ENCODE peak calls at places on chromosome 6, in six cellular contexts. One of them, this sample, is unnamed.

GRCh38 chr6:119147101-119148053 is 68.9 kb upstream of the FAM184A start:
- DNase-seq in uterus: peak; percentile 52
- DNase-seq in tibial artery: peak; percentile 80
- DNase-seq in IMR-90: peak; percentile 98
- DNase-seq in ovary: peak; percentile 41
- DNase-seq in cardiac muscle cell: peak; percentile 96
- DNase-seq in this sample: peak; percentile 68

GRCh38 chr6:142803027-142803426 is 141.9 kb downstream of the HIVEP2 start:
- DNase-seq in uterus: no peak
- DNase-seq in cardiac muscle cell: peak; percentile 25
- DNase-seq in tibial artery: no peak
- DNase-seq in IMR-90: no peak
- DNase-seq in ovary: no peak
- DNase-seq in this sample: no peak

GRCh38 chr6:41813469-41813868 is 26.0 kb downstream of the TOMM6 start:
- DNase-seq in uterus: no peak
- DNase-seq in IMR-90: no peak
- DNase-seq in ovary: no peak
- DNase-seq in cardiac muscle cell: no peak
- DNase-seq in tibial artery: no peak
- DNase-seq in this sample: no peak

GRCh38 chr6:14921878-14922277 is 324.0 kb upstream of the JARID2 start:
- DNase-seq in IMR-90: no peak
- DNase-seq in cardiac muscle cell: peak; percentile 41
- DNase-seq in tibial artery: no peak
- DNase-seq in ovary: no peak
- DNase-seq in uterus: no peak
- DNase-seq in this sample: no peak

GRCh38 chr6:113078791-113079190 is 731.7 kb downstream of the RFPL4B start:
- DNase-seq in uterus: no peak
- DNase-seq in IMR-90: no peak
- DNase-seq in tibial artery: no peak
- DNase-seq in ovary: no peak
- DNase-seq in cardiac muscle cell: no peak
- DNase-seq in this sample: no peak

GRCh38 chr6:71551798-71552197 is 263.2 kb downstream of the OGFRL1 start:
- DNase-seq in IMR-90: no peak
- DNase-seq in uterus: no peak
- DNase-seq in tibial artery: no peak
- DNase-seq in cardiac muscle cell: no peak
- DNase-seq in ovary: no peak
- DNase-seq in this sample: no peak

GRCh38 chr6:5851261-5851757 is 155.4 kb downstream of the NRN1 start:
- DNase-seq in ovary: no peak
- DNase-seq in IMR-90: no peak
- DNase-seq in cardiac muscle cell: peak; percentile 40
- DNase-seq in uterus: no peak
- DNase-seq in tibial artery: no peak
- DNase-seq in this sample: peak; percentile 87

GRCh38 chr6:79261666-79262065 is 27.2 kb upstream of the HMGN3 start:
- DNase-seq in uterus: no peak
- DNase-seq in IMR-90: no peak
- DNase-seq in ovary: no peak
- DNase-seq in cardiac muscle cell: no peak
- DNase-seq in tibial artery: no peak
- DNase-seq in this sample: no peak

GRCh38 chr6:106005013-106005412 is 81.1 kb upstream of the PRDM1 start:
- DNase-seq in ovary: no peak
- DNase-seq in IMR-90: peak; percentile 59
- DNase-seq in cardiac muscle cell: no peak
- DNase-seq in tibial artery: no peak
- DNase-seq in uterus: peak; percentile 51
- DNase-seq in this sample: no peak

GRCh38 chr6:10759312-10759839 is 11.8 kb downstream of the TMEM14B start:
- DNase-seq in IMR-90: peak; percentile 96
- DNase-seq in ovary: no peak
- DNase-seq in uterus: no peak
- DNase-seq in cardiac muscle cell: peak; percentile 89
- DNase-seq in tibial artery: no peak
- DNase-seq in this sample: no peak

GRCh38 chr6:166308769-166309589 is 787 bp upstream of the PRR18 start:
- DNase-seq in tibial artery: no peak
- DNase-seq in ovary: no peak
- DNase-seq in uterus: no peak
- DNase-seq in IMR-90: no peak
- DNase-seq in cardiac muscle cell: no peak
- DNase-seq in this sample: no peak

GRCh38 chr6:152748843-152749242 is 1.8 kb upstream of the VIP start:
- DNase-seq in tibial artery: no peak
- DNase-seq in IMR-90: peak; percentile 33
- DNase-seq in ovary: no peak
- DNase-seq in uterus: no peak
- DNase-seq in cardiac muscle cell: peak; percentile 34
- DNase-seq in this sample: no peak

GRCh38 chr6:122400121-122400450 is 634 bp downstream of the HSF2 start:
- DNase-seq in uterus: no peak
- DNase-seq in ovary: no peak
- DNase-seq in cardiac muscle cell: no peak
- DNase-seq in IMR-90: no peak
- DNase-seq in tibial artery: peak; percentile 72
- DNase-seq in this sample: no peak

GRCh38 chr6:21188505-21189223 is 404.9 kb upstream of the SOX4 start:
- DNase-seq in tibial artery: no peak
- DNase-seq in cardiac muscle cell: no peak
- DNase-seq in uterus: no peak
- DNase-seq in IMR-90: no peak
- DNase-seq in ovary: no peak
- DNase-seq in this sample: no peak

GRCh38 chr6:112877134-112878100 is 530.3 kb downstream of the RFPL4B start:
- DNase-seq in cardiac muscle cell: peak; percentile 93
- DNase-seq in ovary: no peak
- DNase-seq in IMR-90: peak; percentile 93
- DNase-seq in uterus: no peak
- DNase-seq in tibial artery: no peak
- DNase-seq in this sample: no peak

GRCh38 chr6:77403424-77403823 is 59.9 kb downstream of the HTR1B start:
- DNase-seq in uterus: no peak
- DNase-seq in ovary: no peak
- DNase-seq in IMR-90: peak; percentile 55
- DNase-seq in tibial artery: no peak
- DNase-seq in cardiac muscle cell: peak; percentile 45
- DNase-seq in this sample: no peak

GRCh38 chr6:53112404-53112803 is 36.2 kb downstream of the GCM1 start:
- DNase-seq in ovary: no peak
- DNase-seq in IMR-90: no peak
- DNase-seq in uterus: no peak
- DNase-seq in tibial artery: no peak
- DNase-seq in cardiac muscle cell: no peak
- DNase-seq in this sample: no peak

GRCh38 chr6:33819021-33819420 is 15.2 kb upstream of the MLN start:
- DNase-seq in tibial artery: no peak
- DNase-seq in cardiac muscle cell: no peak
- DNase-seq in ovary: no peak
- DNase-seq in IMR-90: no peak
- DNase-seq in uterus: no peak
- DNase-seq in this sample: no peak

GRCh38 chr6:72689107-72689954 is 67.5 kb downstream of the KCNQ5 start:
- DNase-seq in uterus: no peak
- DNase-seq in IMR-90: no peak
- DNase-seq in cardiac muscle cell: no peak
- DNase-seq in tibial artery: no peak
- DNase-seq in ovary: no peak
- DNase-seq in this sample: no peak

GRCh38 chr6:18380165-18380564 is 7.0 kb upstream of the RNF144B start:
- DNase-seq in ovary: no peak
- DNase-seq in IMR-90: no peak
- DNase-seq in uterus: no peak
- DNase-seq in tibial artery: no peak
- DNase-seq in cardiac muscle cell: no peak
- DNase-seq in this sample: no peak

GRCh38 chr6:84072452-84072997 is 39.0 kb downstream of the MRAP2 start:
- DNase-seq in tibial artery: no peak
- DNase-seq in IMR-90: no peak
- DNase-seq in ovary: no peak
- DNase-seq in cardiac muscle cell: no peak
- DNase-seq in uterus: no peak
- DNase-seq in this sample: no peak

GRCh38 chr6:134169881-134170486 is 117.6 kb upstream of the SLC2A12 start:
- DNase-seq in uterus: no peak
- DNase-seq in tibial artery: no peak
- DNase-seq in cardiac muscle cell: peak; percentile 69
- DNase-seq in IMR-90: peak; percentile 32
- DNase-seq in ovary: no peak
- DNase-seq in this sample: no peak

GRCh38 chr6:134170844-134171243 is 118.4 kb upstream of the SLC2A12 start:
- DNase-seq in cardiac muscle cell: peak; percentile 64
- DNase-seq in tibial artery: no peak
- DNase-seq in uterus: no peak
- DNase-seq in ovary: peak; percentile 52
- DNase-seq in IMR-90: peak; percentile 51
- DNase-seq in this sample: no peak

GRCh38 chr6:134173007-134173690 is 120.7 kb upstream of the SLC2A12 start:
- DNase-seq in uterus: no peak
- DNase-seq in cardiac muscle cell: peak; percentile 38
- DNase-seq in tibial artery: no peak
- DNase-seq in ovary: no peak
- DNase-seq in IMR-90: peak; percentile 12
- DNase-seq in this sample: no peak

GRCh38 chr6:134172020-134172766 is 119.8 kb upstream of the SLC2A12 start:
- DNase-seq in ovary: no peak
- DNase-seq in cardiac muscle cell: peak; percentile 46
- DNase-seq in tibial artery: no peak
- DNase-seq in IMR-90: peak; percentile 17
- DNase-seq in uterus: no peak
- DNase-seq in this sample: no peak

GRCh38 chr6:134171517-134171916 is 119.1 kb upstream of the SLC2A12 start:
- DNase-seq in ovary: no peak
- DNase-seq in tibial artery: no peak
- DNase-seq in uterus: no peak
- DNase-seq in IMR-90: peak; percentile 49
- DNase-seq in cardiac muscle cell: peak; percentile 56
- DNase-seq in this sample: no peak
- H3K27ac ChIP-seq in ovary: no peak overlapping the region
- H3K27ac ChIP-seq in tibial artery: no peak overlapping the region
- H3K27ac ChIP-seq in uterus: no peak overlapping the region
- H3K27ac ChIP-seq in IMR-90: peak overlapping the region; percentile 37
- H3K27ac ChIP-seq in cardiac muscle cell: no peak overlapping the region
- H3K27ac ChIP-seq in this sample: peak overlapping the region; percentile 99

GRCh38 chr6:144008501-144009245 is 614 bp upstream of the PLAGL1 start:
- DNase-seq in uterus: no peak
- DNase-seq in ovary: no peak
- DNase-seq in IMR-90: no peak
- DNase-seq in tibial artery: no peak
- DNase-seq in cardiac muscle cell: no peak
- DNase-seq in this sample: peak; percentile 68
- H3K4me3 ChIP-seq in uterus: peak overlapping the region; percentile 27
- H3K4me3 ChIP-seq in ovary: peak overlapping the region; percentile 61
- H3K4me3 ChIP-seq in IMR-90: peak overlapping the region; percentile 69
- H3K4me3 ChIP-seq in tibial artery: peak overlapping the region; percentile 61
- H3K4me3 ChIP-seq in cardiac muscle cell: peak overlapping the region; percentile 64
- H3K4me3 ChIP-seq in this sample: peak overlapping the region; percentile 60

DNA sequence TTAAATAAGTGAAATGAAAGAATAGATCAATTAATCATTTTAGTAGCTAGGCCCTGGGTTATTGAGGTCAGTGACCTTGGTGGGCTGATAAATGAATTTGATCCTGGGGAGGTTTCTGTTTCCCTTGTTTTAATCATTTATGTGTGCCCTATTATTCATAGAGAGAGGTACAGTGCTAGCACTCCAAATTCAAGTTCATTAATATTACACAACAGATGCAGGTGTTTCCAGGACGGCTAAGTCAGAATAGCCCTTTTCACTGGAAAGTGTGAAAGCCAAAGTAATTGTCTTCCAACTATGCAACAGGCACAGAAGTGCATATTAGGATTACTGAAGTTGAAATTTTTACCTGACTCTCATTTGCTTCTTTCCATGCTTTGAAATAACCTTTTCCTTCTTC is 61.7 kb upstream of the SGK1 start:
- DNase-seq in tibial artery: no peak
- DNase-seq in IMR-90: no peak
- DNase-seq in ovary: no peak
- DNase-seq in cardiac muscle cell: no peak
- DNase-seq in uterus: no peak
- DNase-seq in this sample: no peak
- H3K27ac ChIP-seq in tibial artery: no peak overlapping the region
- H3K27ac ChIP-seq in IMR-90: no peak overlapping the region
- H3K27ac ChIP-seq in ovary: no peak overlapping the region
- H3K27ac ChIP-seq in cardiac muscle cell: no peak overlapping the region
- H3K27ac ChIP-seq in uterus: no peak overlapping the region
- H3K27ac ChIP-seq in this sample: peak overlapping the region; percentile 45

DNA sequence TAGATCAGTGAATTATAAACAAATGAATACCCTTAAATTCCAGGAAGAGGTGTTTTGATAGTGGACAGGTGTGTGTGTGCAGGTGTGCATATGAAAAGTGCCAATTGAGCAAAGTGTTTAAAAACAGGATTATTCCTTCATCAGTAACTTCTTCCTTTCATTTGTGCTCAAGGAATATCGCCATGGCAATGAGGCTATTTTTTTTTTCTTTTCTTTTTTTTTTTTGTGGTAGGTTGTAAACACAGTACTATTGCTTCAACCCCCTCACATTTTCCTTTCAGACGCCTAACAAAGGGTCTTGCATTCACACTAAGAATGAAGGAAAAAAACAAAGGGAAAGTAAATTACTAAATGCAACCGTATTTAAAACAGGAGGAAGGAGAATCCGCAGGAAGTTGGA is 2.0 kb upstream of the HSPA1B start:
- DNase-seq in IMR-90: no peak
- DNase-seq in ovary: no peak
- DNase-seq in tibial artery: no peak
- DNase-seq in uterus: no peak
- DNase-seq in cardiac muscle cell: no peak
- DNase-seq in this sample: no peak
- H3K4me3 ChIP-seq in IMR-90: no peak overlapping the region
- H3K4me3 ChIP-seq in ovary: no peak overlapping the region
- H3K4me3 ChIP-seq in tibial artery: no peak overlapping the region
- H3K4me3 ChIP-seq in uterus: no peak overlapping the region
- H3K4me3 ChIP-seq in cardiac muscle cell: no peak overlapping the region
- H3K4me3 ChIP-seq in this sample: no peak overlapping the region

DNA sequence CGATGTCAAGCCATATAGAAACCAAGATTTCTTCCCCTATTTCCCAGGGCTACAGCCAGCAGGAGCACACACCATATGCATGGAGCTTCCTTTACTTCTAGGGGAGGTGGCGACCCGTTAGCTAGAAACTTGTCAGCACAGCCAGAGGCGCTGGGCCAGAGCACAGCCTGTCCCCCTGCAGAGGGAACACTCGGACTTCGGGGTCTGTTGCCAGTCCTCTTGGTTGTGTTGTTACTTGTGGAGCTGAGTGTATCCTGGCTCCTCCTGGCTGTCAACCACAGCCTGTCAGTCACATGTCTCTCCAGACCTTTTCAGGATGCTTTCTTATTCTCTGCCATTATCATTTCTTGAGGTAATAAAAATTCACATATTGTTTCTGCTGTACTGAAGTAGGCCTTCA is 57.6 kb upstream of the TRAF3IP2 start:
- DNase-seq in IMR-90: no peak
- DNase-seq in ovary: no peak
- DNase-seq in cardiac muscle cell: peak; percentile 14
- DNase-seq in tibial artery: peak; percentile 82
- DNase-seq in uterus: peak; percentile 51
- DNase-seq in this sample: no peak
- H3K27ac ChIP-seq in IMR-90: no peak overlapping the region
- H3K27ac ChIP-seq in ovary: no peak overlapping the region
- H3K27ac ChIP-seq in cardiac muscle cell: peak overlapping the region; percentile 36
- H3K27ac ChIP-seq in tibial artery: peak overlapping the region; percentile 18
- H3K27ac ChIP-seq in uterus: peak overlapping the region; percentile 77
- H3K27ac ChIP-seq in this sample: peak overlapping the region; percentile 72

GRCh38 chr6:659716-660581 is 3.0 kb upstream of the HUS1B start:
- DNase-seq in uterus: no peak
- DNase-seq in IMR-90: no peak
- DNase-seq in cardiac muscle cell: peak; percentile 12
- DNase-seq in tibial artery: no peak
- DNase-seq in ovary: no peak
- DNase-seq in this sample: no peak
- H3K4me3 ChIP-seq in uterus: no peak overlapping the region
- H3K4me3 ChIP-seq in IMR-90: no peak overlapping the region
- H3K4me3 ChIP-seq in cardiac muscle cell: no peak overlapping the region
- H3K4me3 ChIP-seq in tibial artery: no peak overlapping the region
- H3K4me3 ChIP-seq in ovary: no peak overlapping the region
- H3K4me3 ChIP-seq in this sample: no peak overlapping the region

This sample was measured in upper lobe of right lung.